ENCODE peak calls at places on chromosomes 7 and 10, in six cellular contexts. H is stomach; R is naive thymus-derived CD4-positive, alpha-beta T cell; O is heart left ventricle; Q is DND-41; K is Karpas-422. E is an unnamed sample. For H3K4me1, the result is how much of the 10 kb centered on the place peaks cover.

GRCh38 chr7:43648725-43649406 is 66.0 kb downstream of the STK17A start:
- DNase-seq in K (peak), Q (peak), H (no peak), O (no peak), R (peak), E (no peak)

GRCh38 chr10:27603104-27603503 is 99.0 kb downstream of the RAB18 start:
- DNase-seq in K (no peak), O (no peak), Q (no peak), R (no peak), H (no peak), E (no peak)

GRCh38 chr10:109889867-109890266 is 33.4 kb downstream of the XPNPEP1 start:
- DNase-seq in H (no peak), O (no peak), Q (no peak), K (no peak), R (no peak), E (no peak)

GRCh38 chr10:119608316-119609155 is 11.8 kb upstream of the TIAL1 start:
- DNase-seq in K (peak), O (peak), H (peak), Q (no peak), R (peak), E (peak)

GRCh38 chr7:31882187-31882586 is 188.0 kb downstream of the PDE1C start:
- DNase-seq in K (no peak), Q (no peak), R (no peak), H (no peak), O (peak), E (peak)

GRCh38 chr7:37259381-37259821 is 189.3 kb downstream of the ELMO1 start:
- DNase-seq in K (peak), Q (no peak), O (no peak), R (no peak), H (no peak), E (no peak)

GRCh38 chr7:7416031-7416968 is 119.4 kb downstream of the COL28A1 start:
- DNase-seq in Q (no peak), H (peak), R (no peak), K (no peak), O (no peak), E (peak)

GRCh38 chr7:33773053-33773452 is 132.3 kb upstream of the BMPER start:
- DNase-seq in R (no peak), K (no peak), O (no peak), H (no peak), Q (no peak), E (no peak)

GRCh38 chr7:151680810-151681209 is 161.1 kb upstream of the RHEB start:
- DNase-seq in Q (no peak), H (peak), K (no peak), R (no peak), O (no peak), E (no peak)

GRCh38 chr10:4651404-4652037 is 174.5 kb upstream of the AKR1E2 start:
- DNase-seq in K (no peak), O (no peak), Q (no peak), R (no peak), H (no peak), E (no peak)

GRCh38 chr7:65509368-65510186 is 135.9 kb downstream of the ZNF92 start:
- DNase-seq in O (peak), H (peak), R (no peak), Q (no peak), K (no peak), E (no peak)

GRCh38 chr7:144069953-144070352 is 342 bp downstream of the OR2A25 start:
- DNase-seq in K (no peak), H (no peak), Q (no peak), O (no peak), R (no peak), E (no peak)

GRCh38 chr10:78475501-78475900 is 441.8 kb downstream of the RPS24 start:
- DNase-seq in Q (no peak), H (no peak), K (no peak), O (no peak), R (no peak), E (no peak)

GRCh38 chr10:25815236-25815635 is 118.8 kb upstream of the MYO3A start:
- DNase-seq in K (no peak), H (no peak), R (no peak), Q (no peak), O (no peak), E (no peak)

DNA sequence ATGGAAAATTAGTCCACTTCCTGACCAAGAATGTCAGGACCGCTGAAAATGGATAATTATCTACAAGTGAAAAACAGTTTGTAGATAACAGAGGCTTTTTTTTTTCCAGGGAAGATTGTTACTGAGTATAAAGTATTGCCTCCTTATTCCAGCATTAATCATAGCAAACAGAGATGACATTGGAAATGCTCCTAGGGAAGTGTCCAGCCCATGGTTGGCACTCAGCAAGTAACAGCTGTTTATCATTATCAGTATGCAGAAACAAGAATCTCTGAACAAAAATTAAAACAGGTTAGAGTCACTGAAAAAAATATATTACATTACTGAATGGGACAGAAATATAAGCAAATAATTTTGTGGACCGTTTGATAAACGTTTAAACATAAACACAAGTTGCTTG is 14.6 kb downstream of the FGL2 start:
- DNase-seq in O (no peak), R (no peak), H (no peak), K (no peak), Q (no peak), E (no peak)
- H3K4me1 ChIP-seq in O (under half), R (under half), H (under half), K (under half), Q (under half), E (under half)

GRCh38 chr10:45463244-45464116 is 89.5 kb downstream of the ALOX5 start:
- DNase-seq in O (no peak), K (no peak), R (no peak), Q (no peak), H (no peak), E (no peak)
- H3K4me1 ChIP-seq in O (under half), K (half or more), R (under half), Q (under half), H (under half), E (under half)

DNA sequence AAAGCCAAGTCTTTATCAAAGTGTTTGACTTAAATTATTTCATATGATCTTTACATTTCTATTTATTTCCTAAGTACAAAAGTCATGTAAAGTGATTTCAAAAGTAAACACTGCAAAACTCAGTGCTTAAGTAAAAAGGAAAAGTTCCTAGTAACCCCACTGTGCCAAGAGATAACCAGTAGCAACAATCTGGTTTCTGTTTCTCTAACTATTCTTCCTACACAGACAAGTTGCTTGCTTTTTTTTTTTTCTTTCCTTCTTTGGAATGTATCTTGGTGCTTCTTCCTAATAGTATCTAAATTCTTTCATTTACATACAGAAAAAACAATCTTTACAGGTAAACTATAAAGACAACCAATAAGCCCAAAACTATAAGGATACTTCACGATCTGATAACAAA is 3.1 kb downstream of the JCAD start:
- DNase-seq in Q (no peak), H (no peak), K (no peak), R (no peak), O (no peak), E (no peak)
- H3K4me1 ChIP-seq in Q (under half), H (under half), K (under half), R (under half), O (under half), E (under half)

DNA sequence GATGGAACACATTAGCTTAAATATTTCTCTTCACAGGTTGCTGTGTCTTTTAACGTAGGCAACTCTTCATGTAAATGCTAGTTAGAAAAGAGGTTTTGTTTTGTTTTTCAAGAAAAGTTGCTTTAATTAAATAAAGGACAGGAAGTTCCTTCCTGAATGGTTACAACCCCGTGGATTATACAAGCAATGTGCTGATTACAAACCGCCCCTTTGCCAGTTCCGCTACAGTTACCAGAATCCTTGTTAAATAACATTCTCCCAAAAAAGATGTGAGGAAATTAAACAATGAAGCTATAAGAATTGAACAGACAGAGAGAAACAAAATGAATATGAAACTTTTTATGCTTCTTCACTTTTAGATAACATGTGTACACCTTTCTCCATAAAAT is 75.1 kb downstream of the LYZL2 start:
- DNase-seq in Q (no peak), R (no peak), O (no peak), K (no peak), H (no peak), E (no peak)
- H3K4me1 ChIP-seq in Q (under half), R (under half), O (under half), K (under half), H (under half), E (under half)

GRCh38 chr10:112224933-112225529 is 41.5 kb upstream of the GPAM start:
- DNase-seq in K (no peak), Q (no peak), O (no peak), H (no peak), R (no peak), E (no peak)
- H3K4me1 ChIP-seq in K (under half), Q (under half), O (under half), H (under half), R (under half), E (under half)

GRCh38 chr10:69328346-69328687 is 50.0 kb downstream of the HK1 start:
- DNase-seq in O (no peak), Q (no peak), R (no peak), K (no peak), H (no peak), E (no peak)
- H3K4me1 ChIP-seq in O (half or more), Q (under half), R (under half), K (under half), H (under half), E (under half)

DNA sequence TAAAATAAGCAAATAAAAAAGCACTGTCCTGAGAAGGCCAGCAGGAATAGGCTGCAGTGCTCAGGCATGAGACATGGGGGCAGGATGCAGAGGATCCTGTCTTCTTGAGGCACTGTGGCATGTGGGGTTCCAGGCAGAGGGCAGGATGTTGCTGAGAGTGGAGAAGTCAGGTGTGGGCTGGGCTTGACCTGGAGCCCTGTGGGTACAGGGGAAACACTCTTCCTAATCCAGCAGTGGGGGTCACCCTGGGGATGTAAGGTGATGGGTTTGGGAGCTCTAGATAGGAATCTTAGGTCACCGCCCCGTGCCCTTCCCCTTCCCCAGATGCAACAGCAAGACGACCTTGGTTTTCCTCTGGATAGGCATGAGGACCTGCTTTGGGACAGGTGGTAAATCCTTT is 13.6 kb downstream of the SUMF2 start:
- DNase-seq in H (no peak), R (no peak), O (no peak), K (no peak), Q (no peak), E (no peak)
- H3K4me1 ChIP-seq in H (under half), R (under half), O (under half), K (under half), Q (under half), E (under half)

DNA sequence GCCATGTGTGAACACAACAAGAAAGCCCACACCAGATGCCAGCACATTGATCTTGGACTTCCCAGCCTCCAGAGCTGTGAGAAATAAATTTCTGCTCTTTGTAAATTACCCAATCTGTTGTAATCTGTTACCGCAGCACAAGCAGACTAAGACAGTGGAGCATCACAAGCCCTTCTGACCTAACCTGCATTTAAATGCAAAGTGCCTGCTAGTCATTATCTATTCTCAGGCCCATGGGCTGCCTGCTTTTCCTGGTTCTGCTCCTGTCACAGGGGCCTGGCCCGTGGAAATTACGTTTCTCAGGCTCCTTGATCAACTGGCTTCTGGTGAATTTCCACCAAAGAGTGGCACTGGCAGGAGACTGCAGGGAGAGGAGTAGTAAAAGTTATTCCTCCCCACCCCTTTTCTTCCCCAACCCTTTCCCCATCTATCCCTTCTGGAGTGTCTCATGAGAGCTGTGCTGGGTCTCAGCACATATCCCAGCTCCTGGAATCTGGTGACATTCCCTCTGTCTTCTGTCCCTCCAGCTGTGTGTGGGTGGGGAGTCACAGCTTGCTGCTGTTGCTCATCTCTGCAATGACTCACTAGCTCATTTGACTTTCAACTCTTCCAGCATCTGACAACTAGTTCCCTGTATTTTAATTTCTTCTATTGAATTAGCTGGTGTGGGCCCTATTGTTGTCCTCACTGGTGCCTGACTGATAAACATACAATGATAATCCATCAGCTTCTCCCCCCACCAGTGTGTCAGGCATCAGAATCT is 199.1 kb upstream of the AUTS2 start:
- DNase-seq in R (no peak), K (peak), O (no peak), H (no peak), Q (no peak), E (no peak)
- H3K4me1 ChIP-seq in R (under half), K (under half), O (under half), H (under half), Q (under half), E (under half)